ENCODE peak calls at places on chromosomes 6 and 20, in nine cellular contexts. O, B, F, Q, P, A, E, Z and W are unnamed samples. For H3K4me1, the result is how much of the 10 kb centered on the place peaks cover.

GRCh38 chr20:21027569-21027968 is 78.6 kb downstream of the LINC00237 start:
- DNase-seq in A (no peak), O (no peak), E (peak), F (peak), P (no peak), Q (peak), B (no peak), Z (no peak), W (peak)

GRCh38 chr6:21741221-21742109 is 147.9 kb downstream of the SOX4 start:
- DNase-seq in P (no peak), O (no peak), B (no peak), E (no peak), F (no peak), Q (no peak), Z (no peak), A (no peak), W (no peak)

GRCh38 chr20:38863024-38863851 is 57.7 kb downstream of the PPP1R16B start:
- DNase-seq in Q (no peak), Z (peak), F (no peak), A (no peak), B (no peak), E (no peak), P (no peak), O (peak), W (no peak)

GRCh38 chr6:122530440-122531046 is 58.9 kb upstream of the SERINC1 start:
- DNase-seq in P (no peak), Z (peak), Q (peak), A (no peak), B (peak), O (peak), E (peak), F (peak), W (peak)

GRCh38 chr20:39112196-39112743 is 150.1 kb downstream of the DHX35 start:
- DNase-seq in F (peak), A (no peak), E (peak), B (peak), P (no peak), Z (no peak), O (peak), Q (peak), W (peak)

GRCh38 chr20:35286077-35286898 is 1.7 kb upstream of the EIF6 start:
- DNase-seq in B (no peak), Q (peak), Z (no peak), F (no peak), P (no peak), A (no peak), O (no peak), E (no peak), W (no peak)

GRCh38 chr6:116450185-116450710 is 10.9 kb upstream of the CALHM6 start:
- DNase-seq in A (no peak), P (no peak), Q (no peak), E (no peak), Z (no peak), O (no peak), F (no peak), B (no peak), W (no peak)

GRCh38 chr6:50361641-50362331 is 312.1 kb upstream of the DEFB112 start:
- DNase-seq in A (no peak), P (no peak), Z (no peak), E (no peak), B (no peak), Q (no peak), O (no peak), F (no peak), W (no peak)

GRCh38 chr6:28383235-28384142 is 16.1 kb downstream of the ZSCAN12 start:
- DNase-seq in B (peak), F (peak), O (peak), Z (peak), E (peak), P (peak), Q (peak), A (peak), W (peak)

GRCh38 chr6:13445744-13446115 is 41.7 kb downstream of the GFOD1 start:
- DNase-seq in F (no peak), A (no peak), B (no peak), E (no peak), P (no peak), Z (no peak), Q (no peak), O (no peak), W (no peak)

GRCh38 chr6:139154885-139155547 is 20.1 kb downstream of the HECA start:
- DNase-seq in F (no peak), E (no peak), A (no peak), O (no peak), Z (no peak), P (no peak), Q (no peak), B (no peak), W (no peak)

GRCh38 chr6:66264376-66264775 is 557.4 kb upstream of the EYS start:
- DNase-seq in F (no peak), P (no peak), Z (no peak), Q (no peak), E (no peak), O (no peak), B (no peak), A (no peak), W (peak)

GRCh38 chr20:32793059-32793458 is 26.7 kb upstream of the MAPRE1 start:
- DNase-seq in F (no peak), A (no peak), P (no peak), B (no peak), O (no peak), Z (no peak), Q (no peak), E (no peak), W (no peak)

GRCh38 chr6:2158596-2159271 is 86.7 kb downstream of the GMDS start:
- DNase-seq in O (no peak), Q (peak), F (peak), A (no peak), P (no peak), E (peak), Z (no peak), B (no peak), W (peak)

GRCh38 chr6:40725390-40725789 is 138.2 kb upstream of the LRFN2 start:
- DNase-seq in A (no peak), P (no peak), Q (no peak), Z (no peak), B (no peak), F (no peak), O (no peak), E (no peak), W (no peak)

GRCh38 chr6:4928426-4928825 is 75.4 kb downstream of the RPP40 start:
- DNase-seq in O (no peak), P (no peak), Z (no peak), F (no peak), B (no peak), A (no peak), Q (no peak), E (no peak), W (peak)

GRCh38 chr6:52183131-52183530 is 3.0 kb upstream of the IL17A start:
- DNase-seq in E (no peak), O (no peak), P (no peak), B (no peak), A (no peak), Z (no peak), F (no peak), Q (no peak), W (no peak)

GRCh38 chr6:13865132-13865531 is 50.8 kb upstream of the MCUR1 start:
- DNase-seq in F (no peak), O (no peak), P (no peak), Q (no peak), B (no peak), Z (no peak), A (no peak), E (no peak), W (no peak)

GRCh38 chr6:70668499-70668812 is 773 bp downstream of the SMAP1 start:
- DNase-seq in E (no peak), A (no peak), P (no peak), Q (no peak), O (no peak), Z (no peak), F (no peak), B (peak), W (peak)

GRCh38 chr20:58900292-58900931 is 47.9 kb downstream of the GNAS start:
- DNase-seq in A (no peak), Q (peak), P (no peak), Z (no peak), E (no peak), F (no peak), O (no peak), B (no peak), W (no peak)

GRCh38 chr6:167279766-167280440 is 11.2 kb upstream of the UNC93A start:
- DNase-seq in F (no peak), Z (no peak), E (no peak), A (no peak), B (no peak), O (no peak), Q (no peak), P (no peak), W (no peak)

GRCh38 chr6:16450821-16451220 is 212.4 kb downstream of the GMPR start:
- DNase-seq in E (no peak), B (no peak), O (no peak), Q (no peak), A (no peak), Z (no peak), F (no peak), P (no peak), W (peak)

GRCh38 chr6:139801571-139802321 is 427.3 kb upstream of the CITED2 start:
- DNase-seq in B (no peak), O (no peak), Q (peak), F (no peak), P (no peak), Z (no peak), E (no peak), A (no peak), W (no peak)

GRCh38 chr20:60934724-60935123 is 317.3 kb upstream of the CDH4 start:
- DNase-seq in Q (no peak), F (no peak), P (no peak), O (no peak), Z (no peak), B (no peak), E (no peak), A (no peak), W (no peak)

GRCh38 chr6:5871296-5871695 is 135.4 kb downstream of the NRN1 start:
- DNase-seq in B (no peak), A (no peak), F (no peak), E (no peak), Q (no peak), O (no peak), Z (no peak), P (no peak), W (no peak)

GRCh38 chr6:144659202-144659731 is 374.1 kb downstream of the UTRN start:
- DNase-seq in A (peak), Q (peak), Z (no peak), B (peak), P (no peak), F (no peak), E (no peak), O (peak), W (no peak)
- H3K4me1 ChIP-seq in A (under half), Q (under half), Z (under half), B (under half), P (under half), F (under half), E (under half), O (half or more), W (under half)

GRCh38 chr20:44171775-44172571 is 15.0 kb downstream of the JPH2 start:
- DNase-seq in P (peak), A (no peak), Q (no peak), Z (no peak), F (no peak), B (peak), O (no peak), E (no peak), W (peak)

GRCh38 chr20:44166008-44166407 is 21.0 kb downstream of the JPH2 start:
- DNase-seq in P (no peak), O (no peak), B (no peak), A (no peak), F (no peak), E (no peak), Q (no peak), Z (no peak), W (peak)

GRCh38 chr20:44170796-44171410 is 16.1 kb downstream of the JPH2 start:
- DNase-seq in Z (no peak), A (no peak), O (no peak), F (no peak), P (peak), Q (no peak), E (no peak), B (no peak), W (no peak)

GRCh38 chr20:44167736-44168135 is 19.3 kb downstream of the JPH2 start:
- DNase-seq in Z (no peak), A (no peak), F (no peak), B (no peak), P (no peak), Q (no peak), E (no peak), O (no peak), W (no peak)

DNA sequence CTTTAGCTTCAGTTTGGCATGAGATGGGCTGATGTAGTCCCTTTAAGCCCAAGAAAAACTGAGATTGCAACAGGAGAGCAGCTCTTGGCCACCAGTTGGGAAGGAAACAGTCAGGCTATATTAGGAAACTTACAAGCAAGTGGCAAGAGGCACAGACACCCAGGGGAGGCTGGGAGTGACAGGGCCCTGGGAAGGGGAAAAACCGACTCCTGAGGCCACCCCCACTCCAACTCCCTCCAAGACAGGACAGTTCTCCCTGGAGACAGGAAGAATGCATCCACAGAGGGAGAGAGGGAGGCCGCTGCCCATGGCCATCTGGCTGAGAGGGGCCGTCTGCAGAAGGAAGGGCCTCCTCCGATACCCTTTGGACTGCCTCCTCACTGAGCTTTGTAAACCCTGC is 20.5 kb downstream of the JPH2 start:
- DNase-seq in P (no peak), Z (no peak), F (no peak), E (no peak), O (no peak), B (peak), A (no peak), Q (no peak), W (peak)
- H3K4me1 ChIP-seq in P (half or more), Z (under half), F (under half), E (under half), O (under half), B (under half), A (under half), Q (under half), W (half or more)

GRCh38 chr6:44843734-44844133 is 456.2 kb downstream of the CDC5L start:
- DNase-seq in P (no peak), E (no peak), O (no peak), Q (no peak), B (no peak), A (no peak), F (no peak), Z (no peak), W (no peak)
- H3K4me1 ChIP-seq in P (under half), E (under half), O (under half), Q (under half), B (under half), A (under half), F (under half), Z (under half), W (under half)

GRCh38 chr6:158774734-158775449 is 44.3 kb downstream of the EZR start:
- DNase-seq in Q (peak), B (no peak), E (no peak), F (no peak), O (no peak), P (peak), Z (no peak), A (no peak), W (no peak)

GRCh38 chr6:158775832-158776231 is 43.3 kb downstream of the EZR start:
- DNase-seq in P (peak), Z (no peak), E (no peak), A (no peak), F (no peak), O (no peak), B (no peak), Q (no peak), W (no peak)

GRCh38 chr6:158772172-158772571 is 47.0 kb downstream of the EZR start:
- DNase-seq in A (no peak), O (no peak), P (peak), E (no peak), Z (no peak), F (no peak), Q (no peak), B (no peak), W (no peak)

GRCh38 chr6:158772851-158773371 is 46.3 kb downstream of the EZR start:
- DNase-seq in P (peak), B (no peak), Q (peak), Z (no peak), O (peak), E (no peak), A (no peak), F (no peak), W (no peak)

DNA sequence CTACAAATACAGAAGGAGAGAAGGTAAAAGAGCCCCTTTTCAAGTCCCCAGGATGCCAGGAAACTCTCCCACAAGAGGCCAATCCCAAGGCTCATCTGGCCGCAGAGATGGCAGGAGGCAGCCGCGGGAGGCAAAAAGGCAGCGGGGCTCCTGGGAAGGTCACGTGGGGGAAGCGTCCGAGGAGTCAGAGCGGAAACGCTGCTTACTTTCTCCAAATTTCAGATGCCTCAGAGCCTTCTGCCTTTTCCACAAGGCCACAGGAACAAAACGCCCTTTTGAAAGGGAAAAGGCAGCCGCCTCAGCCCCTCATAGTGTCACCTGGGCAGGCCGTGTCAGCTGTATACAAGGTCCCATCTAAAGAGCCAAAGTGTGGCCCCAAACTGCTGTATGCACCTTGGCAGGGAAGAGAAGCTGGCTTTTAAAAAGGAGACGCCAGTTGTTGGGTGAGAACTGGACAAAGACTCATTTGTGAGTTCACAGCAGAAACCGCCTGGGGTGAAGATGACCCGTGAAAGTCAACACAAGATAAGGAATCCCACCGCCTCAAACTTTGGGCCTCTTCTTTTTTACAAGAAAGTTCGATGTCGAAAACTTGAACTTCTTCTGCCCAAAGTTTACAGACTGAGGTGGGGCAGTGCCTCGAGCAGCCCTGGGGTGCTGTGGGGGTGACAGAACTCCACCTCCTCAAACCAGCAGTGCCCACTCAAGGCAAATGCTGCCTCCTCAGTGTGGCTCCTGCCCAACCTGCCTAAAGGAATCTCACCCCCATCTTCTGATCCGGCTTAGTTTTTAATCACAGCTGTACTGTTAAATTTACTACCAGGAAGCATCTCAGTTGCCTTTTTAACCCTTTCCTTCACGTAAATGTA is 45.4 kb downstream of the EZR start:
- DNase-seq in E (no peak), O (no peak), Z (no peak), P (peak), Q (no peak), F (no peak), A (no peak), B (no peak), W (no peak)
- H3K4me1 ChIP-seq in E (under half), O (under half), Z (under half), P (under half), Q (under half), F (under half), A (under half), B (under half), W (under half)

GRCh38 chr20:63734946-63735858 is 1.3 kb upstream of the LIME1 start:
- DNase-seq in E (no peak), O (no peak), A (peak), F (no peak), Q (no peak), P (peak), Z (no peak), B (no peak), W (no peak)
- H3K4me1 ChIP-seq in E (under half), O (under half), A (under half), F (under half), Q (under half), P (under half), Z (under half), B (under half), W (under half)

DNA sequence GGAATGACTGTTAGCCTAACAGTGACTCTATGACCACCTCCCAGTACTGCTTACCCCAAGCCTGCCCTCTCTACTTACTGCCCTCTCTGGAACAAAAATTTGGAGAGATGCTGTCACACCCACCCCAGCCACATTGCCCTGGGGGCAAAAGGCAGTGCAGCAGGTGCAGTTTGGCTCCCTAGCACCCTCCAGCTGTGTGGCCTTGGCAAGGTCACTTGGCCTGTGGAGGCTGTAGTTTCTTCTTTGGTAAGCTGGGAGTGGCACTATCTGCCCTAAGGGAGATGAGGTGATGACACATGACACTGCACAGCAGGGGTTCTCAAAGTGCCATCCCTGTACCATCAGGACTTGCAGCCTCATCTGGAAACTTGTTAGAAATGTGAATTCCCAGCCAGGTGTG is 44.7 kb downstream of the TAF8 start:
- DNase-seq in Z (no peak), F (no peak), B (no peak), P (no peak), O (no peak), E (no peak), A (peak), Q (no peak), W (peak)
- H3K4me1 ChIP-seq in Z (under half), F (under half), B (under half), P (under half), O (under half), E (under half), A (under half), Q (under half), W (under half)